ENCODE peak calls at places on chromosome 2, in ten cellular contexts. One of them, this sample, is unnamed.
A peak's percentile ranks its signal among the peaks of the same experiment; 100 is the strongest.

GRCh38 chr2:21367421-21367820 is 243.7 kb downstream of the TDRD15 start:
- DNase-seq in mesothelial cell of epicardium: no peak
- DNase-seq in foreskin fibroblast: no peak
- DNase-seq in stomach: no peak
- DNase-seq in kidney epithelial cell: no peak
- DNase-seq in WTC11: no peak
- DNase-seq in retinal pigment epithelial cell: no peak
- DNase-seq in dorsolateral prefrontal cortex: no peak
- DNase-seq in choroid plexus epithelial cell: peak; percentile 16
- DNase-seq in endothelial cell: no peak
- DNase-seq in this sample: no peak

GRCh38 chr2:232534940-232535735 is 4.4 kb upstream of the CHRNG start:
- DNase-seq in mesothelial cell of epicardium: no peak
- DNase-seq in foreskin fibroblast: no peak
- DNase-seq in stomach: no peak
- DNase-seq in kidney epithelial cell: no peak
- DNase-seq in WTC11: no peak
- DNase-seq in retinal pigment epithelial cell: no peak
- DNase-seq in dorsolateral prefrontal cortex: no peak
- DNase-seq in choroid plexus epithelial cell: no peak
- DNase-seq in endothelial cell: no peak
- DNase-seq in this sample: no peak

GRCh38 chr2:105593221-105593967 is 151.3 kb upstream of the NCK2 start:
- DNase-seq in mesothelial cell of epicardium: no peak
- DNase-seq in foreskin fibroblast: no peak
- DNase-seq in stomach: no peak
- DNase-seq in kidney epithelial cell: no peak
- DNase-seq in WTC11: peak; percentile 39
- DNase-seq in retinal pigment epithelial cell: no peak
- DNase-seq in dorsolateral prefrontal cortex: no peak
- DNase-seq in choroid plexus epithelial cell: no peak
- DNase-seq in endothelial cell: no peak
- DNase-seq in this sample: no peak

GRCh38 chr2:159946326-159946992 is 116.0 kb downstream of the PLA2R1 start:
- DNase-seq in mesothelial cell of epicardium: no peak
- DNase-seq in foreskin fibroblast: peak; percentile 32
- DNase-seq in stomach: no peak
- DNase-seq in kidney epithelial cell: no peak
- DNase-seq in WTC11: no peak
- DNase-seq in retinal pigment epithelial cell: no peak
- DNase-seq in dorsolateral prefrontal cortex: no peak
- DNase-seq in choroid plexus epithelial cell: peak; percentile 78
- DNase-seq in endothelial cell: no peak
- DNase-seq in this sample: no peak

GRCh38 chr2:188628989-188629889 is 337.6 kb downstream of the GULP1 start:
- DNase-seq in mesothelial cell of epicardium: no peak
- DNase-seq in foreskin fibroblast: peak; percentile 66
- DNase-seq in stomach: no peak
- DNase-seq in kidney epithelial cell: no peak
- DNase-seq in WTC11: no peak
- DNase-seq in retinal pigment epithelial cell: peak; percentile 46
- DNase-seq in dorsolateral prefrontal cortex: no peak
- DNase-seq in choroid plexus epithelial cell: peak; percentile 60
- DNase-seq in endothelial cell: no peak
- DNase-seq in this sample: no peak

GRCh38 chr2:217207387-217208010 is 347.6 kb upstream of the TNP1 start:
- DNase-seq in mesothelial cell of epicardium: no peak
- DNase-seq in foreskin fibroblast: no peak
- DNase-seq in stomach: no peak
- DNase-seq in kidney epithelial cell: no peak
- DNase-seq in WTC11: peak; percentile 14
- DNase-seq in retinal pigment epithelial cell: no peak
- DNase-seq in dorsolateral prefrontal cortex: no peak
- DNase-seq in choroid plexus epithelial cell: no peak
- DNase-seq in endothelial cell: no peak
- DNase-seq in this sample: no peak

GRCh38 chr2:194087089-194087488 is 1569.9 kb upstream of the SLC39A10 start:
- DNase-seq in mesothelial cell of epicardium: no peak
- DNase-seq in foreskin fibroblast: no peak
- DNase-seq in stomach: no peak
- DNase-seq in kidney epithelial cell: no peak
- DNase-seq in WTC11: no peak
- DNase-seq in retinal pigment epithelial cell: no peak
- DNase-seq in dorsolateral prefrontal cortex: no peak
- DNase-seq in choroid plexus epithelial cell: peak; percentile 26
- DNase-seq in endothelial cell: no peak
- DNase-seq in this sample: no peak

GRCh38 chr2:24837996-24838513 is 44.8 kb downstream of the CENPO start:
- DNase-seq in mesothelial cell of epicardium: no peak
- DNase-seq in foreskin fibroblast: no peak
- DNase-seq in stomach: no peak
- DNase-seq in kidney epithelial cell: no peak
- DNase-seq in WTC11: no peak
- DNase-seq in retinal pigment epithelial cell: no peak
- DNase-seq in dorsolateral prefrontal cortex: no peak
- DNase-seq in choroid plexus epithelial cell: no peak
- DNase-seq in endothelial cell: no peak
- DNase-seq in this sample: no peak

GRCh38 chr2:134119672-134120159 is 134.2 kb upstream of the MGAT5 start:
- DNase-seq in mesothelial cell of epicardium: peak; percentile 82
- DNase-seq in foreskin fibroblast: peak; percentile 93
- DNase-seq in stomach: peak; percentile 92
- DNase-seq in kidney epithelial cell: peak; percentile 69
- DNase-seq in WTC11: peak; percentile 88
- DNase-seq in retinal pigment epithelial cell: peak; percentile 69
- DNase-seq in dorsolateral prefrontal cortex: peak; percentile 87
- DNase-seq in choroid plexus epithelial cell: peak; percentile 95
- DNase-seq in endothelial cell: peak; percentile 85
- DNase-seq in this sample: peak; percentile 94

GRCh38 chr2:134120718-134121630 is 132.9 kb upstream of the MGAT5 start:
- DNase-seq in mesothelial cell of epicardium: peak; percentile 76
- DNase-seq in foreskin fibroblast: peak; percentile 64
- DNase-seq in stomach: peak; percentile 68
- DNase-seq in kidney epithelial cell: no peak
- DNase-seq in WTC11: peak; percentile 60
- DNase-seq in retinal pigment epithelial cell: no peak
- DNase-seq in dorsolateral prefrontal cortex: peak; percentile 54
- DNase-seq in choroid plexus epithelial cell: peak; percentile 75
- DNase-seq in endothelial cell: peak; percentile 61
- DNase-seq in this sample: peak; percentile 67

GRCh38 chr2:134124047-134124753 is 129.7 kb upstream of the MGAT5 start:
- DNase-seq in mesothelial cell of epicardium: no peak
- DNase-seq in foreskin fibroblast: no peak
- DNase-seq in stomach: peak; percentile 65
- DNase-seq in kidney epithelial cell: no peak
- DNase-seq in WTC11: no peak
- DNase-seq in retinal pigment epithelial cell: no peak
- DNase-seq in dorsolateral prefrontal cortex: no peak
- DNase-seq in choroid plexus epithelial cell: no peak
- DNase-seq in endothelial cell: no peak
- DNase-seq in this sample: peak; percentile 77

GRCh38 chr2:134120160-134120717 is 133.6 kb upstream of the MGAT5 start:
- DNase-seq in mesothelial cell of epicardium: peak; percentile 71
- DNase-seq in foreskin fibroblast: no peak
- DNase-seq in stomach: no peak
- DNase-seq in kidney epithelial cell: no peak
- DNase-seq in WTC11: peak; percentile 36
- DNase-seq in retinal pigment epithelial cell: no peak
- DNase-seq in dorsolateral prefrontal cortex: no peak
- DNase-seq in choroid plexus epithelial cell: no peak
- DNase-seq in endothelial cell: peak; percentile 25
- DNase-seq in this sample: no peak

GRCh38 chr2:134122610-134123009 is 131.3 kb upstream of the MGAT5 start:
- DNase-seq in mesothelial cell of epicardium: no peak
- DNase-seq in foreskin fibroblast: no peak
- DNase-seq in stomach: no peak
- DNase-seq in kidney epithelial cell: no peak
- DNase-seq in WTC11: no peak
- DNase-seq in retinal pigment epithelial cell: no peak
- DNase-seq in dorsolateral prefrontal cortex: no peak
- DNase-seq in choroid plexus epithelial cell: no peak
- DNase-seq in endothelial cell: no peak
- DNase-seq in this sample: no peak
- TF ChIP-seq CTCF in mesothelial cell of epicardium: no peak
- TF ChIP-seq CTCF in foreskin fibroblast: no peak
- TF ChIP-seq CTCF in stomach: peak; percentile 9
- TF ChIP-seq CTCF in kidney epithelial cell: peak; percentile 10
- TF ChIP-seq CTCF in WTC11: no peak
- TF ChIP-seq CTCF in retinal pigment epithelial cell: no peak
- TF ChIP-seq CTCF in dorsolateral prefrontal cortex: no peak
- TF ChIP-seq CTCF in choroid plexus epithelial cell: no peak
- TF ChIP-seq CTCF in endothelial cell: no peak
- TF ChIP-seq CTCF in this sample: no peak

GRCh38 chr2:190514676-190515075 is 19.8 kb downstream of the NEMP2 start:
- DNase-seq in mesothelial cell of epicardium: no peak
- DNase-seq in foreskin fibroblast: peak; percentile 12
- DNase-seq in stomach: no peak
- DNase-seq in kidney epithelial cell: no peak
- DNase-seq in WTC11: no peak
- DNase-seq in retinal pigment epithelial cell: no peak
- DNase-seq in dorsolateral prefrontal cortex: no peak
- DNase-seq in choroid plexus epithelial cell: no peak
- DNase-seq in endothelial cell: no peak
- DNase-seq in this sample: no peak

GRCh38 chr2:190512539-190513095 is 21.9 kb downstream of the NEMP2 start:
- DNase-seq in mesothelial cell of epicardium: no peak
- DNase-seq in foreskin fibroblast: no peak
- DNase-seq in stomach: no peak
- DNase-seq in kidney epithelial cell: no peak
- DNase-seq in WTC11: no peak
- DNase-seq in retinal pigment epithelial cell: no peak
- DNase-seq in dorsolateral prefrontal cortex: no peak
- DNase-seq in choroid plexus epithelial cell: no peak
- DNase-seq in endothelial cell: no peak
- DNase-seq in this sample: no peak

GRCh38 chr2:190507135-190507534 is 27.4 kb downstream of the NEMP2 start:
- DNase-seq in mesothelial cell of epicardium: no peak
- DNase-seq in foreskin fibroblast: no peak
- DNase-seq in stomach: no peak
- DNase-seq in kidney epithelial cell: no peak
- DNase-seq in WTC11: no peak
- DNase-seq in retinal pigment epithelial cell: no peak
- DNase-seq in dorsolateral prefrontal cortex: no peak
- DNase-seq in choroid plexus epithelial cell: peak; percentile 14
- DNase-seq in endothelial cell: no peak
- DNase-seq in this sample: peak; percentile 61

GRCh38 chr2:190513877-190514276 is 20.6 kb downstream of the NEMP2 start:
- DNase-seq in mesothelial cell of epicardium: no peak
- DNase-seq in foreskin fibroblast: no peak
- DNase-seq in stomach: no peak
- DNase-seq in kidney epithelial cell: no peak
- DNase-seq in WTC11: no peak
- DNase-seq in retinal pigment epithelial cell: no peak
- DNase-seq in dorsolateral prefrontal cortex: no peak
- DNase-seq in choroid plexus epithelial cell: no peak
- DNase-seq in endothelial cell: no peak
- DNase-seq in this sample: no peak

DNA sequence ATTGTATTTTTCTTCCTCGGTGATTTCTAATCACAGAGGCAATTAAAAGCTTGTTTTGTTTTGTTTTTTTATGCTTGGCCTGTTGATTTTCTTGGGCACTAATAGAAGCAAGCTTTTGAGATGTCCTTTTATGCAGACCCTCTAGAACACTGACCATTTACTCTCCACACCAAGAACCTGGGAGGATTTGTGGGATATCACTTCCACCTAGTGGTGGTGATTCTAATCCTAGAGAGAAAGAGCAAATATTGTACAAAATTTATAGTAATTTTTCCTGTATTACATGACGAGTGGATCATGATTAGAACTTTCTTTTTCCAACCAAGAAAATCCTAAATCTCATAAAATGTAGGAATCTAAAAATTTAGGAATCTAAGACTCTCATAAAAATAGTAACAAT is 23.4 kb downstream of the NEMP2 start:
- DNase-seq in mesothelial cell of epicardium: no peak
- DNase-seq in foreskin fibroblast: peak; percentile 18
- DNase-seq in stomach: no peak
- DNase-seq in kidney epithelial cell: no peak
- DNase-seq in WTC11: no peak
- DNase-seq in retinal pigment epithelial cell: no peak
- DNase-seq in dorsolateral prefrontal cortex: no peak
- DNase-seq in choroid plexus epithelial cell: peak; percentile 78
- DNase-seq in endothelial cell: no peak
- DNase-seq in this sample: peak; percentile 27
- TF ChIP-seq CTCF in mesothelial cell of epicardium: peak; percentile 56
- TF ChIP-seq CTCF in foreskin fibroblast: peak; percentile 40
- TF ChIP-seq CTCF in stomach: no peak
- TF ChIP-seq CTCF in kidney epithelial cell: peak; percentile 42
- TF ChIP-seq CTCF in WTC11: no peak
- TF ChIP-seq CTCF in retinal pigment epithelial cell: peak; percentile 57
- TF ChIP-seq CTCF in dorsolateral prefrontal cortex: peak; percentile 74
- TF ChIP-seq CTCF in choroid plexus epithelial cell: peak; percentile 69
- TF ChIP-seq CTCF in endothelial cell: peak; percentile 41
- TF ChIP-seq CTCF in this sample: no peak

DNA sequence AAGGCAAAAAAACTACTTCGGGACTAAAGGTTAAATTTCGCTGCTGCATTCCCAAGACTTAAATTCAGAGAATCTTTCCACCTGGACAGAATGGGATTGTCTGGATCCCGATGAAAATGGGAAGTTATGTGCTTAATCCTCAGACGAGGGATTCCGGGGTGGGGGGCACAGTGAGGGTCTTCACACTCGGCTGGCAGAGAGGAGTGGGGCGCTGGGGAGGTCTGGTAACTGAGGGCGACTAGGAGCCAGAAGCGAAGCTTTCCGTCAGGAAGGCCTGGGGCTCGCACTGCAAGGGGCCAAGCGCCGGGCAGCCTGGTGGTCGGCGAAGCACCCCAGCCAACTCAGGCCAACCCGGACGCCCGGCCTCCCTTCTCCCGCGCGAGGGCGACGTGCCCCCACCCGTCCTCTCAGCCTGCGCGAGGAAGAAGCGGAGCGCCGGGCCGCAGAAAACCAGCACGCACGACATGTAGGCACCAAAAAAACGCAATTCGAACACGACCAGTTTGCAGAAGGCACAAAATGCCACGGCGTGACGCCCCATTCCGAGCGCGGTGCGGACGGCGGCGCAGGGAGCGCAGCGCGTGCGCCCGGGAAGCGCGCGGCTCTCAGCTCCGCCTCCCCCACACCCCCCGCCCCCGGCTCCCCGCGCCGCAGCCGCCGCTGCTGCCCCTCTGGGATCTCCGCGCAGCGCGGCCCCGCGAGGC is 188.1 kb downstream of the ZEB2 start:
- DNase-seq in mesothelial cell of epicardium: no peak
- DNase-seq in foreskin fibroblast: no peak
- DNase-seq in stomach: no peak
- DNase-seq in kidney epithelial cell: no peak
- DNase-seq in WTC11: peak; percentile 51
- DNase-seq in retinal pigment epithelial cell: no peak
- DNase-seq in dorsolateral prefrontal cortex: peak; percentile 65
- DNase-seq in choroid plexus epithelial cell: no peak
- DNase-seq in endothelial cell: peak; percentile 66
- DNase-seq in this sample: peak; percentile 68
- TF ChIP-seq CTCF in mesothelial cell of epicardium: no peak
- TF ChIP-seq CTCF in foreskin fibroblast: peak; percentile 8
- TF ChIP-seq CTCF in stomach: no peak
- TF ChIP-seq CTCF in kidney epithelial cell: peak; percentile 27
- TF ChIP-seq CTCF in WTC11: no peak
- TF ChIP-seq CTCF in retinal pigment epithelial cell: peak; percentile 14
- TF ChIP-seq CTCF in dorsolateral prefrontal cortex: peak; percentile 25
- TF ChIP-seq CTCF in choroid plexus epithelial cell: peak; percentile 44
- TF ChIP-seq CTCF in endothelial cell: no peak
- TF ChIP-seq CTCF in this sample: no peak

DNA sequence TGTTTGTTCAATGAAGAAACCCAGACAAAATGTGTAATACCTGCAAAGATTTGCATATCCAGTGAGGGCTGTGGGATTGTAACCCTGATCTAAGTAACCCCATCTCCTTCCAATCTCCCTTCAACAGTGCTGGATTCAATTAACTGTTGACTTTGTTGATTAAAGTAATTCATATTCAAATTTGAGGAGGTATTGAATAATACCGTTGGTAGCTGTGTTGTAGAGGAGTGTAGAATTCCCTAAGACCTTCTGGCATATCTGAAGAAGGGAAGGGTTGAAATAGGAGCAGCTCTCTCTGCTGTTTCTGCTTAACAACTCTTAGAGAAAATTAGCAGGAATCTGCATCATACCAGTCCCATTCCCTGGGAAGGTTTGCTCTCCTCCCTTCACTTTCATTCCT is 28.2 kb downstream of the MAIP1 start:
- DNase-seq in mesothelial cell of epicardium: no peak
- DNase-seq in foreskin fibroblast: no peak
- DNase-seq in stomach: no peak
- DNase-seq in kidney epithelial cell: no peak
- DNase-seq in WTC11: no peak
- DNase-seq in retinal pigment epithelial cell: no peak
- DNase-seq in dorsolateral prefrontal cortex: no peak
- DNase-seq in choroid plexus epithelial cell: no peak
- DNase-seq in endothelial cell: no peak
- DNase-seq in this sample: no peak
- TF ChIP-seq CTCF in mesothelial cell of epicardium: no peak
- TF ChIP-seq CTCF in foreskin fibroblast: no peak
- TF ChIP-seq CTCF in stomach: no peak
- TF ChIP-seq CTCF in kidney epithelial cell: no peak
- TF ChIP-seq CTCF in WTC11: no peak
- TF ChIP-seq CTCF in retinal pigment epithelial cell: no peak
- TF ChIP-seq CTCF in dorsolateral prefrontal cortex: no peak
- TF ChIP-seq CTCF in choroid plexus epithelial cell: no peak
- TF ChIP-seq CTCF in endothelial cell: no peak
- TF ChIP-seq CTCF in this sample: no peak